ENCODE peak calls at places on chromosomes 6 and 20, in nine cellular contexts. I is NCI-H1092, P is GM23248, J is SK-N-DZ, T is NCI-H1417, X is LNCaP clone FGC, N is HTR-8/SVneo, L is memory B cell, W is ELF-1. U is an unnamed sample.

GRCh38 chr6:169527306-169527705 is 174.5 kb downstream of the WDR27 start:
- DNase-seq in I (no peak), P (peak; percentile 82), J (no peak), T (no peak), X (no peak), N (no peak), L (no peak), W (no peak), U (no peak)

GRCh38 chr6:169959129-169960002 is 207.9 kb downstream of the ERMARD start:
- DNase-seq in I (peak; percentile 73), P (no peak), J (no peak), T (peak; percentile 98), X (no peak), N (no peak), L (peak; percentile 33), W (no peak), U (peak; percentile 65)

GRCh38 chr20:51313275-51313898 is 229.1 kb downstream of the NFATC2 start:
- DNase-seq in I (no peak), P (peak; percentile 14), J (no peak), T (no peak), X (no peak), N (no peak), L (no peak), W (no peak), U (peak; percentile 28)

GRCh38 chr6:81636930-81637568 is 115.4 kb downstream of the TENT5A start:
- DNase-seq in I (no peak), P (peak; percentile 7), J (no peak), T (no peak), X (no peak), N (no peak), L (no peak), W (no peak), U (no peak)

GRCh38 chr20:50930139-50931047 is 844 bp downstream of the ADNP start:
- DNase-seq in I (no peak), P (peak; percentile 64), J (no peak), T (peak; percentile 77), X (no peak), N (no peak), L (no peak), W (no peak), U (peak; percentile 24)

GRCh38 chr6:89050155-89050554 is 30.4 kb upstream of the PNRC1 start:
- DNase-seq in I (no peak), P (peak; percentile 86), J (no peak), T (no peak), X (no peak), N (no peak), L (no peak), W (no peak), U (peak; percentile 75)

GRCh38 chr6:12911387-12911960 is 194.9 kb downstream of the PHACTR1 start:
- DNase-seq in I (no peak), P (peak; percentile 68), J (peak; percentile 40), T (peak; percentile 72), X (no peak), N (no peak), L (no peak), W (peak; percentile 4), U (peak; percentile 42)

GRCh38 chr6:151325075-151326050 is 66.0 kb downstream of the ZBTB2 start:
- DNase-seq in I (no peak), P (peak; percentile 87), J (no peak), T (peak; percentile 85), X (peak; percentile 64), N (peak; percentile 63), L (peak; percentile 29), W (no peak), U (peak; percentile 40)

GRCh38 chr6:88380618-88381288 is 214.6 kb upstream of the CNR1 start:
- DNase-seq in I (no peak), P (peak; percentile 59), J (no peak), T (no peak), X (no peak), N (no peak), L (no peak), W (no peak), U (peak; percentile 48)

GRCh38 chr6:3553254-3553653 is 96.4 kb upstream of the SLC22A23 start:
- DNase-seq in I (no peak), P (no peak), J (no peak), T (no peak), X (no peak), N (no peak), L (no peak), W (no peak), U (no peak)

GRCh38 chr20:63333241-63333836 is 27.8 kb downstream of the CHRNA4 start:
- DNase-seq in I (no peak), P (no peak), J (no peak), T (no peak), X (no peak), N (no peak), L (no peak), W (no peak), U (no peak)

GRCh38 chr6:53982361-53983050 is 128.7 kb upstream of the MLIP start:
- DNase-seq in I (no peak), P (peak; percentile 46), J (no peak), T (no peak), X (no peak), N (no peak), L (no peak), W (no peak), U (peak; percentile 90)

GRCh38 chr6:168206681-168207274 is 112.8 kb downstream of the DACT2 start:
- DNase-seq in I (no peak), P (no peak), J (no peak), T (no peak), X (peak; percentile 2), N (no peak), L (no peak), W (no peak), U (no peak)

GRCh38 chr20:58251979-58252591 is 23.6 kb upstream of the ANKRD60 start:
- DNase-seq in I (no peak), P (peak; percentile 95), J (no peak), T (no peak), X (peak; percentile 56), N (peak; percentile 100), L (no peak), W (no peak), U (peak; percentile 95)

GRCh38 chr6:166786704-166787293 is 159.7 kb upstream of the RPS6KA2 start:
- DNase-seq in I (peak; percentile 82), P (peak; percentile 83), J (peak; percentile 68), T (peak; percentile 92), X (peak; percentile 46), N (peak; percentile 33), L (peak; percentile 10), W (peak; percentile 25), U (peak; percentile 71)

GRCh38 chr6:138692978-138693909 is 80.3 kb upstream of the CCDC28A start:
- DNase-seq in I (peak; percentile 20), P (peak; percentile 62), J (no peak), T (peak; percentile 89), X (peak; percentile 44), N (peak; percentile 46), L (peak; percentile 56), W (peak; percentile 89), U (peak; percentile 93)

GRCh38 chr20:59807909-59808728 is 125.3 kb downstream of the SYCP2 start:
- DNase-seq in I (no peak), P (no peak), J (no peak), T (no peak), X (no peak), N (no peak), L (no peak), W (no peak), U (no peak)

GRCh38 chr6:33592595-33593413 is 12.7 kb upstream of the BAK1 start:
- DNase-seq in I (no peak), P (no peak), J (no peak), T (no peak), X (no peak), N (no peak), L (peak; percentile 83), W (peak; percentile 91), U (peak; percentile 59)

GRCh38 chr6:125598422-125598821 is 151.0 kb upstream of the HEY2 start:
- DNase-seq in I (peak; percentile 11), P (peak; percentile 80), J (no peak), T (peak; percentile 30), X (no peak), N (no peak), L (no peak), W (no peak), U (peak; percentile 96)

GRCh38 chr20:47785900-47786762 is 850 bp upstream of the SULF2 start:
- DNase-seq in I (peak; percentile 61), P (peak; percentile 84), J (peak; percentile 92), T (peak; percentile 66), X (no peak), N (peak; percentile 97), L (peak; percentile 50), W (peak; percentile 87), U (peak; percentile 85)

GRCh38 chr6:107635058-107635515 is 145.2 kb downstream of the SOBP start:
- DNase-seq in I (no peak), P (no peak), J (no peak), T (no peak), X (no peak), N (no peak), L (no peak), W (peak; percentile 21), U (no peak)

GRCh38 chr6:143037470-143037869 is 23.2 kb upstream of the AIG1 start:
- DNase-seq in I (no peak), P (no peak), J (no peak), T (no peak), X (no peak), N (no peak), L (no peak), W (no peak), U (no peak)

GRCh38 chr6:35496036-35496850 is 636 bp downstream of the TEAD3 start:
- DNase-seq in I (no peak), P (peak; percentile 77), J (no peak), T (no peak), X (no peak), N (no peak), L (no peak), W (no peak), U (peak; percentile 56)

GRCh38 chr6:291148-291696 is 1.1 kb upstream of the DUSP22 start:
- DNase-seq in I (no peak), P (peak; percentile 12), J (no peak), T (no peak), X (peak; percentile 33), N (no peak), L (peak; percentile 37), W (peak; percentile 32), U (peak; percentile 86)

GRCh38 chr20:49594143-49594928 is 26.4 kb upstream of the PTGIS start:
- DNase-seq in I (no peak), P (peak; percentile 94), J (no peak), T (no peak), X (no peak), N (no peak), L (no peak), W (peak; percentile 44), U (peak; percentile 72)

GRCh38 chr6:136024711-136025110 is 173.2 kb downstream of the PDE7B start:
- DNase-seq in I (no peak), P (no peak), J (no peak), T (no peak), X (no peak), N (no peak), L (no peak), W (no peak), U (no peak)

GRCh38 chr20:19893356-19893755 is 123.8 kb upstream of the NAA20 start:
- DNase-seq in I (no peak), P (peak; percentile 23), J (no peak), T (no peak), X (no peak), N (no peak), L (no peak), W (no peak), U (no peak)